ENCODE peak calls at places on chromosomes 3 and 15, in ten cellular contexts. N is Karpas-422; A is caudate nucleus; P is germinal center; S is hepatic stellate cell; W is activated CD8-positive, alpha-beta memory T cell treated with anti-CD3 and anti-CD28 coated beads, Interleukin-2, amount 50 U/mL, for 48 hours; Z is IMR-90; B is choroid plexus epithelial cell; M is glutamatergic neuron; Q is neural crest cell. Y is an unnamed sample.

GRCh38 chr3:73786346-73786807 is 161.6 kb upstream of the PDZRN3 start:
- DNase-seq in Q (no peak), W (no peak), A (no peak), S (peak), M (no peak), P (no peak), Z (peak), N (no peak), B (peak), Y (peak)

GRCh38 chr3:136716629-136717028 is 35.5 kb downstream of the STAG1 start:
- DNase-seq in S (no peak), Q (no peak), Z (no peak), M (no peak), N (no peak), W (no peak), P (no peak), B (no peak), A (no peak), Y (no peak)

GRCh38 chr3:173502983-173503568 is 105.5 kb downstream of the NLGN1 start:
- DNase-seq in Z (peak), P (no peak), S (no peak), N (no peak), B (peak), A (no peak), M (no peak), Q (no peak), W (no peak), Y (no peak)

GRCh38 chr3:185705498-185705897 is 119.3 kb downstream of the IGF2BP2 start:
- DNase-seq in B (no peak), A (no peak), W (no peak), M (no peak), Q (no peak), Z (no peak), N (no peak), S (no peak), P (no peak), Y (no peak)

GRCh38 chr3:155393316-155393715 is 99.8 kb upstream of the STRIT1 start:
- DNase-seq in Q (no peak), M (no peak), S (no peak), A (no peak), N (no peak), W (no peak), P (no peak), Z (no peak), B (no peak), Y (no peak)

GRCh38 chr3:177629276-177629675 is 432.0 kb upstream of the TBL1XR1 start:
- DNase-seq in W (no peak), M (no peak), Z (no peak), N (no peak), Q (no peak), S (no peak), B (no peak), A (peak), P (no peak), Y (no peak)

GRCh38 chr15:75042730-75043508 is 19.5 kb downstream of the PPCDC start:
- DNase-seq in S (peak), P (peak), N (peak), B (peak), Q (peak), W (peak), Z (peak), M (peak), A (peak), Y (peak)

GRCh38 chr15:71730277-71731144 is 79.8 kb upstream of the NR2E3 start:
- DNase-seq in M (peak), Q (peak), W (no peak), B (peak), A (peak), P (peak), Z (peak), N (peak), S (peak), Y (peak)

GRCh38 chr3:18648868-18649450 is 223.8 kb upstream of the SATB1 start:
- DNase-seq in A (no peak), N (no peak), M (no peak), W (peak), Z (no peak), B (no peak), S (no peak), Q (no peak), P (no peak), Y (no peak)

GRCh38 chr3:144109944-144110343 is 138.3 kb downstream of the DIPK2A start:
- DNase-seq in M (no peak), W (no peak), S (peak), P (no peak), N (no peak), B (no peak), Q (no peak), A (no peak), Z (no peak), Y (no peak)

GRCh38 chr3:45553469-45553974 is 41.0 kb upstream of the LIMD1 start:
- DNase-seq in S (peak), M (peak), B (peak), N (no peak), W (no peak), P (peak), A (peak), Q (no peak), Z (peak), Y (peak)

GRCh38 chr15:85651551-85651950 is 143.2 kb downstream of the KLHL25 start:
- DNase-seq in W (no peak), Z (no peak), B (no peak), A (no peak), S (no peak), N (no peak), P (no peak), M (no peak), Q (no peak), Y (no peak)